ENCODE peak calls at places on chromosome 15, in six cellular contexts. T is cardiac muscle cell, G is adrenal gland, R is heart right ventricle, L is brain microvascular endothelial cell, A is K562. Z is an unnamed sample. For H3K36me3, the result is how much of the 10 kb centered on the place peaks cover.

GRCh38 chr15:90184119-90184785 is 16.9 kb upstream of the SEMA4B start:
- DNase-seq in G (peak), T (peak), A (peak), L (no peak), R (peak), Z (peak)

GRCh38 chr15:51025454-51025846 is 69.3 kb downstream of the TNFAIP8L3 start:
- DNase-seq in L (no peak), T (no peak), R (no peak), G (no peak), A (no peak), Z (no peak)

GRCh38 chr15:62071711-62072308 is 5.0 kb downstream of the C2CD4A start:
- DNase-seq in L (no peak), T (peak), R (no peak), G (no peak), A (peak), Z (no peak)

GRCh38 chr15:81323559-81323943 is 390 bp downstream of the STARD5 start:
- DNase-seq in T (no peak), G (no peak), A (no peak), L (no peak), R (no peak), Z (no peak)

GRCh38 chr15:71304681-71305080 is 189.4 kb downstream of the THSD4 start:
- DNase-seq in R (no peak), G (no peak), L (no peak), A (no peak), T (no peak), Z (no peak)

GRCh38 chr15:61682891-61683500 is 377.3 kb downstream of the VPS13C start:
- DNase-seq in G (no peak), L (no peak), A (no peak), R (no peak), T (no peak), Z (peak)

GRCh38 chr15:76381366-76381765 is 44.8 kb downstream of the ISL2 start:
- DNase-seq in A (no peak), G (no peak), T (no peak), R (no peak), L (no peak), Z (no peak)

GRCh38 chr15:49697121-49697520 is 76.3 kb downstream of the DTWD1 start:
- DNase-seq in G (no peak), R (no peak), L (peak), A (no peak), T (no peak), Z (no peak)

GRCh38 chr15:70528270-70528706 is 235.1 kb downstream of the UACA start:
- DNase-seq in G (no peak), L (peak), T (peak), R (no peak), A (peak), Z (no peak)

GRCh38 chr15:90394074-90394473 is 6.0 kb downstream of the IQGAP1 start:
- DNase-seq in A (no peak), G (no peak), R (no peak), T (no peak), L (no peak), Z (no peak)

GRCh38 chr15:99454107-99454809 is 111.5 kb upstream of the MEF2A start:
- DNase-seq in A (no peak), T (no peak), L (no peak), R (peak), G (no peak), Z (no peak)

GRCh38 chr15:41585140-41586047 is 26.4 kb downstream of the TYRO3 start:
- DNase-seq in L (peak), R (peak), A (no peak), G (peak), T (peak), Z (peak)

DNA sequence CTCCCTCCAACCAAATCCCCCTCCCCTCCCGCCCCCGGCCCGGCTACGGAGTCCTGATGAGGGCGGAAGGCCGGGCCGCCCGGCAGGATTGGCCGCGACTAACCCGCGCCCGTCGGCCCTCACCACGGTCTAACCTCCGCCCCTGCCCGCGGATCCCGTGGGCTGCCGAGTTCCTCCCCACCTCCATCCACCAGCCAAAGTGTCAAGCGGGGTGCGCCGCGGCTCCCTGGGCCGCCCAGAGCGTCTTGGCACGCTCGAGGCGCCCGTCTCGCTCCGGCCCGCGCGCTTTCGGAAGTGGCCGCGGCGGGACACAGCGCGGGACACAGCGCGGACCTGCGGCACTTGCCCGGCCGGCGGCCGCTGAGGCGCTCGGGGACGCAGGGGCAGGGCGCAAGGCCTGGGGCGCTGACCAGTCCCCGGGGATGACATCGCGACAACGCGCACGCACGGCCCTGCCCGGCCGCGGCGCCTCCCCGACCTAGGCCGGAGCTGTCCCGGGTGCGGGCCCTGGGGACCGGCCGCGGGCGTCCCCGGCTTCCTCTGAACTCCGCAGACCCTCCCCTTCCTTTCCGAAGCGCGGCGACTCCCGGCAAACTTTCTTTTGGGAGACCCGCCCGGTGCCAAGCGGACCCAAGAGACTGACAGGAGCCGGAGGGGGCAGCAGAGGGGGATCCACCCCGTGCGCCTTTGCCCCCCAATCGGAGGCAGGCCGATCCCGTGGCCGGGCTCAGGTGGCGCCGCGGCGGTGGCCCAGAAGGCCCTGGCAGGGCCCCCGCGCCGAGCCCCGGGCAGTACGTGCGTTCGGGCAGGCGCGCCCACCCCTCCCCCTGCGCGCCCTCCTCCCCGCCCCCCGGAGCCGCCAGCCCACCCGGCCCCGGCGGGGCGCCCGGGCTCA is 112.8 kb upstream of the ICE2 start:
- DNase-seq in T (peak), G (peak), A (no peak), L (no peak), R (peak), Z (peak)
- TF ChIP-seq CTCF in T (no peak), G (no peak), A (no peak), L (peak), R (peak), Z (no peak)

GRCh38 chr15:54410481-54410880 is 432.2 kb downstream of the UNC13C start:
- DNase-seq in A (no peak), R (no peak), L (no peak), T (no peak), G (no peak), Z (no peak)
- H3K36me3 ChIP-seq in A (under half), R (under half), L (under half), T (under half), G (under half), Z (under half)

DNA sequence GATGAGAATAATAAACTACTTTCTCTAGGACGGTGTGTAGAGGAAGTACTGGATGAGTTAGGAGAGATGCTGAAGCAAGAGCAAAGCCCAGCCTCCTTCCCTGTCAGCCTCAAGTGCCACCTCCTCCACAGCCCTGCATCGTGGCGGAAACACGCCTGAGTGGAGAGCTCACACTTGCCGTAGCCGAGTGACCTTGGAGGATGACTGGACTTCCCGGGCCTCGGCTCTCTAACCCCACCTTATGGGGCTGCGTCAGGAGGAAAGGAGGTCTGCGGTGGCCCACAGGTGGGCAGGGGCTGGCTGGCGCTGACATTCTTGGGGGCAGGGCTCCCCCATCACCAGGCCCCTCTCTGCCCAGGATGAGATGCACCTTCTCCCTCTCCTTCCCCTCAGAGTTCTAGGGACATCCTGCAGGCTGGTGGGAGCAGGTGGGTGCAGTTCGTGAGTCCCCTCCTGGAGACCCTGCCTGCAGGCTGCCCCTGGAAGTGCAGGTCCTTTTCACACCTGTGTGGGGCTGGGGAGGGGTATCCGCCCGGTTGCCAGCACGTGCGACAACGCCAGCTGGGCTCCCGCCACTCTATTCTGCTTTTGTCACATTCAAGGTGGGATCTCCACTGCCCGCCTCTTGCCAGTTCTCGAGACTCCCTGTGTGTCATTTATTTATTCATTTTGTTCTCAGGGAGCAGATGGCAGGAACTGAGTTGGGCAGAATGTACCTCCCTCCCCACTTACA is 175.2 kb downstream of the MEGF11 start:
- DNase-seq in G (peak), A (no peak), L (no peak), T (no peak), R (no peak), Z (no peak)
- TF ChIP-seq CTCF in G (no peak), A (no peak), L (no peak), T (no peak), R (no peak), Z (no peak)

GRCh38 chr15:65558997-65559760 is 28.9 kb downstream of the HACD3 start:
- DNase-seq in L (no peak), T (no peak), G (no peak), R (no peak), A (no peak), Z (no peak)
- H3K36me3 ChIP-seq in L (under half), T (under half), G (under half), R (under half), A (half or more), Z (under half)

GRCh38 chr15:67181221-67181639 is 73.2 kb downstream of the AAGAB start:
- DNase-seq in L (no peak), A (no peak), R (no peak), G (no peak), T (no peak), Z (no peak)
- TF ChIP-seq CTCF in L (peak), A (no peak), R (no peak), G (no peak), T (no peak), Z (no peak)